ENCODE peak calls at places on chromosomes 2 and 18, in nine cellular contexts. X, U, C, T, V, R, G, S and D are unnamed samples.

GRCh38 chr2:39381653-39382052 is 55.4 kb downstream of the MAP4K3 start:
- DNase-seq in S (no peak), X (no peak), C (no peak), R (no peak), G (peak; percentile 56), T (no peak), U (no peak), V (no peak), D (peak; percentile 17)

GRCh38 chr2:113357071-113357470 is 78.3 kb upstream of the PAX8 start:
- DNase-seq in S (no peak), V (no peak), C (no peak), U (no peak), R (no peak), G (no peak), T (no peak), X (no peak), D (no peak)

GRCh38 chr2:9844036-9844483 is 786 bp downstream of the TAF1B start:
- DNase-seq in X (no peak), R (no peak), U (peak; percentile 46), T (peak; percentile 11), G (no peak), C (peak; percentile 65), S (no peak), V (peak; percentile 24), D (no peak)

GRCh38 chr18:62279561-62279960 is 45.5 kb upstream of the TNFRSF11A start:
- DNase-seq in T (no peak), U (no peak), X (no peak), V (no peak), C (no peak), S (no peak), G (no peak), R (no peak), D (no peak)

GRCh38 chr2:238854699-238855111 is 6.8 kb downstream of the TWIST2 start:
- DNase-seq in X (no peak), S (no peak), V (no peak), G (peak; percentile 36), U (peak; percentile 51), C (no peak), T (no peak), R (peak; percentile 49), D (no peak)

GRCh38 chr18:61893971-61894750 is 1.4 kb upstream of the RNF152 start:
- DNase-seq in T (peak; percentile 66), U (peak; percentile 75), V (peak; percentile 82), C (peak; percentile 51), R (peak; percentile 86), S (peak; percentile 89), X (peak; percentile 47), G (peak; percentile 93), D (peak; percentile 89)

GRCh38 chr2:119207447-119207846 is 16.2 kb upstream of the STEAP3 start:
- DNase-seq in G (no peak), V (no peak), C (no peak), T (no peak), U (no peak), S (no peak), R (no peak), X (no peak), D (no peak)

GRCh38 chr2:11582526-11583202 is 48.8 kb downstream of the GREB1 start:
- DNase-seq in G (peak; percentile 96), C (peak; percentile 76), R (peak; percentile 77), S (peak; percentile 82), X (peak; percentile 32), U (peak; percentile 67), V (peak; percentile 46), T (peak; percentile 18), D (peak; percentile 62)

GRCh38 chr2:228548230-228548629 is 366.7 kb upstream of the SPHKAP start:
- DNase-seq in T (no peak), G (no peak), S (no peak), U (peak; percentile 28), R (no peak), C (no peak), X (no peak), V (no peak), D (no peak)

GRCh38 chr2:53353372-53354111 is 414.1 kb upstream of the CHAC2 start:
- DNase-seq in R (no peak), X (peak; percentile 81), T (no peak), C (no peak), V (no peak), G (peak; percentile 78), U (peak; percentile 85), S (no peak), D (no peak)

GRCh38 chr2:11583203-11583752 is 49.4 kb downstream of the GREB1 start:
- DNase-seq in C (no peak), U (peak; percentile 83), T (no peak), V (no peak), X (no peak), G (peak; percentile 91), R (peak; percentile 76), S (peak; percentile 70), D (peak; percentile 57)

GRCh38 chr2:190637903-190638618 is 10.8 kb upstream of the NAB1 start:
- DNase-seq in S (no peak), X (peak; percentile 39), T (no peak), C (no peak), R (no peak), U (no peak), G (peak; percentile 58), V (peak; percentile 20), D (peak; percentile 75)
- H3K4me3 ChIP-seq in S (no peak overlapping the region), X (no peak overlapping the region), T (no peak overlapping the region), C (no peak overlapping the region), R (no peak overlapping the region), U (no peak overlapping the region), G (no peak overlapping the region), V (no peak overlapping the region), D (no peak overlapping the region)

GRCh38 chr2:217941886-217942728 is 60.7 kb downstream of the TNS1 start:
- DNase-seq in T (no peak), U (no peak), S (no peak), C (no peak), R (no peak), G (no peak), X (no peak), V (no peak), D (peak; percentile 32)

GRCh38 chr2:217940261-217941220 is 62.3 kb downstream of the TNS1 start:
- DNase-seq in U (no peak), X (no peak), R (no peak), T (no peak), C (no peak), V (no peak), S (no peak), G (no peak), D (no peak)

GRCh38 chr2:217939629-217940245 is 63.1 kb downstream of the TNS1 start:
- DNase-seq in X (no peak), U (no peak), R (peak; percentile 92), C (no peak), S (no peak), G (no peak), V (no peak), T (no peak), D (peak; percentile 72)

GRCh38 chr2:217942731-217943335 is 60.0 kb downstream of the TNS1 start:
- DNase-seq in C (no peak), S (no peak), V (no peak), G (no peak), X (no peak), T (no peak), R (no peak), U (no peak), D (peak; percentile 44)

GRCh38 chr2:217941339-217941738 is 61.5 kb downstream of the TNS1 start:
- DNase-seq in S (no peak), U (no peak), R (no peak), T (no peak), X (no peak), G (no peak), C (no peak), V (no peak), D (peak; percentile 46)
- H3K4me3 ChIP-seq in S (peak overlapping the region; percentile 88), U (peak overlapping the region; percentile 66), R (peak overlapping the region; percentile 85), T (no peak overlapping the region), X (peak overlapping the region; percentile 72), G (no peak overlapping the region), C (no peak overlapping the region), V (no peak overlapping the region), D (peak overlapping the region; percentile 88)

GRCh38 chr2:27807476-27807875 is 36.0 kb downstream of the MRPL33 start:
- DNase-seq in X (peak; percentile 28), S (peak; percentile 39), T (no peak), V (no peak), U (peak; percentile 37), C (peak; percentile 50), R (no peak), G (peak; percentile 80), D (no peak)
- H3K4me3 ChIP-seq in X (no peak overlapping the region), S (no peak overlapping the region), T (no peak overlapping the region), V (no peak overlapping the region), U (no peak overlapping the region), C (no peak overlapping the region), R (no peak overlapping the region), G (no peak overlapping the region), D (no peak overlapping the region)

GRCh38 chr2:74393525-74393924 is 13.4 kb upstream of the DCTN1 start:
- DNase-seq in V (no peak), T (no peak), C (peak; percentile 11), U (no peak), X (no peak), R (no peak), G (no peak), S (no peak), D (no peak)

GRCh38 chr2:74391209-74391579 is 11.1 kb upstream of the DCTN1 start:
- DNase-seq in U (peak; percentile 32), R (no peak), X (no peak), S (no peak), C (peak; percentile 17), V (no peak), T (no peak), G (no peak), D (no peak)

GRCh38 chr2:74390601-74391000 is 10.5 kb upstream of the DCTN1 start:
- DNase-seq in T (no peak), X (no peak), G (no peak), R (no peak), U (no peak), C (no peak), V (no peak), S (no peak), D (no peak)

GRCh38 chr2:74391580-74392448 is 11.7 kb upstream of the DCTN1 start:
- DNase-seq in S (peak; percentile 93), R (peak; percentile 96), U (peak; percentile 93), T (peak; percentile 87), G (peak; percentile 98), V (peak; percentile 89), C (peak; percentile 99), X (peak; percentile 74), D (peak; percentile 98)

DNA sequence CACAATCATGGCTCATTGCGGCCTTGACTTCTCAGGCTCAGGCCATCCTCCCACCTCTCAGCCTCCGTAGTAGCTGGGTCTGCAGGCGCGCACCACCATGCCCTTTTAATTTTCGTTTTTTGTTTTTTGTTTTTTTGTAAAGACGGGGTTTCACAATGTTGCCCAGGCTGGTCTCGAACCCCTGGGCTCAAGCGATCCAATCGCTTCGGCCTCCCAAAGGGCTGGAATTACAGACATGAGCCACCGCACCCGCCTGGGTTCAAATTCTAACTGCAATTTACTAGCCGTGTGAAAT is 12.3 kb upstream of the DCTN1 start:
- DNase-seq in U (no peak), X (no peak), G (no peak), V (no peak), S (no peak), R (no peak), C (no peak), T (no peak), D (no peak)
- H3K4me3 ChIP-seq in U (peak overlapping the region; percentile 88), X (peak overlapping the region; percentile 85), G (peak overlapping the region; percentile 93), V (no peak overlapping the region), S (no peak overlapping the region), R (no peak overlapping the region), C (no peak overlapping the region), T (no peak overlapping the region), D (peak overlapping the region; percentile 98)